ENCODE peak calls at places on chromosome 15, in seven cellular contexts. One of them, this sample, is unnamed.

GRCh38 chr15:41546846-41547786 is 3.1 kb upstream of the RPAP1 start:
- DNase-seq in activated T-cell treated with anti-CD3 and anti-CD28 coated beads, Interleukin-2, amount 50 U/mL, for 48 hours: no peak
- DNase-seq in hippocampal formation: no peak
- DNase-seq in activated effector memory CD4-positive, alpha-beta T cell treated with Interleukin-2 at 50 U/mL for 16 hours: no peak
- DNase-seq in HT1080: peak; percentile 78
- DNase-seq in KBM-7: no peak
- DNase-seq in GM23248: peak; percentile 85
- DNase-seq in this sample: no peak

GRCh38 chr15:38991126-38991525 is 426.5 kb upstream of the RASGRP1 start:
- DNase-seq in HT1080: peak; percentile 39
- DNase-seq in KBM-7: peak; percentile 14
- DNase-seq in activated T-cell treated with anti-CD3 and anti-CD28 coated beads, Interleukin-2, amount 50 U/mL, for 48 hours: no peak
- DNase-seq in activated effector memory CD4-positive, alpha-beta T cell treated with Interleukin-2 at 50 U/mL for 16 hours: no peak
- DNase-seq in GM23248: peak; percentile 64
- DNase-seq in hippocampal formation: no peak
- DNase-seq in this sample: peak; percentile 56

GRCh38 chr15:66294932-66295235 is 1.5 kb downstream of the DIS3L start:
- DNase-seq in activated T-cell treated with anti-CD3 and anti-CD28 coated beads, Interleukin-2, amount 50 U/mL, for 48 hours: no peak
- DNase-seq in GM23248: peak; percentile 60
- DNase-seq in KBM-7: peak; percentile 30
- DNase-seq in HT1080: no peak
- DNase-seq in activated effector memory CD4-positive, alpha-beta T cell treated with Interleukin-2 at 50 U/mL for 16 hours: no peak
- DNase-seq in hippocampal formation: no peak
- DNase-seq in this sample: no peak

GRCh38 chr15:40266828-40267304 is 16.0 kb downstream of the ANKRD63 start:
- DNase-seq in HT1080: peak; percentile 99
- DNase-seq in activated T-cell treated with anti-CD3 and anti-CD28 coated beads, Interleukin-2, amount 50 U/mL, for 48 hours: no peak
- DNase-seq in activated effector memory CD4-positive, alpha-beta T cell treated with Interleukin-2 at 50 U/mL for 16 hours: no peak
- DNase-seq in KBM-7: no peak
- DNase-seq in GM23248: peak; percentile 93
- DNase-seq in hippocampal formation: no peak
- DNase-seq in this sample: no peak

GRCh38 chr15:39801641-39802309 is 19.1 kb upstream of the FSIP1 start:
- DNase-seq in hippocampal formation: no peak
- DNase-seq in activated T-cell treated with anti-CD3 and anti-CD28 coated beads, Interleukin-2, amount 50 U/mL, for 48 hours: no peak
- DNase-seq in activated effector memory CD4-positive, alpha-beta T cell treated with Interleukin-2 at 50 U/mL for 16 hours: no peak
- DNase-seq in KBM-7: peak; percentile 36
- DNase-seq in GM23248: peak; percentile 55
- DNase-seq in HT1080: no peak
- DNase-seq in this sample: no peak

GRCh38 chr15:60674704-60675405 is 195.9 kb upstream of the ICE2 start:
- DNase-seq in hippocampal formation: no peak
- DNase-seq in HT1080: no peak
- DNase-seq in activated effector memory CD4-positive, alpha-beta T cell treated with Interleukin-2 at 50 U/mL for 16 hours: no peak
- DNase-seq in activated T-cell treated with anti-CD3 and anti-CD28 coated beads, Interleukin-2, amount 50 U/mL, for 48 hours: no peak
- DNase-seq in GM23248: peak; percentile 54
- DNase-seq in KBM-7: no peak
- DNase-seq in this sample: no peak

GRCh38 chr15:66961407-66961884 is 104.0 kb upstream of the SMAD3 start:
- DNase-seq in hippocampal formation: no peak
- DNase-seq in KBM-7: no peak
- DNase-seq in HT1080: no peak
- DNase-seq in GM23248: peak; percentile 44
- DNase-seq in activated T-cell treated with anti-CD3 and anti-CD28 coated beads, Interleukin-2, amount 50 U/mL, for 48 hours: no peak
- DNase-seq in activated effector memory CD4-positive, alpha-beta T cell treated with Interleukin-2 at 50 U/mL for 16 hours: no peak
- DNase-seq in this sample: no peak

GRCh38 chr15:92120082-92120481 is 266.6 kb downstream of the SLCO3A1 start:
- DNase-seq in GM23248: peak; percentile 24
- DNase-seq in HT1080: no peak
- DNase-seq in activated T-cell treated with anti-CD3 and anti-CD28 coated beads, Interleukin-2, amount 50 U/mL, for 48 hours: no peak
- DNase-seq in activated effector memory CD4-positive, alpha-beta T cell treated with Interleukin-2 at 50 U/mL for 16 hours: no peak
- DNase-seq in hippocampal formation: no peak
- DNase-seq in KBM-7: no peak
- DNase-seq in this sample: no peak

GRCh38 chr15:40058476-40059140 is 19.6 kb upstream of the SRP14 start:
- DNase-seq in HT1080: peak; percentile 42
- DNase-seq in KBM-7: no peak
- DNase-seq in hippocampal formation: no peak
- DNase-seq in activated T-cell treated with anti-CD3 and anti-CD28 coated beads, Interleukin-2, amount 50 U/mL, for 48 hours: peak; percentile 42
- DNase-seq in GM23248: peak; percentile 63
- DNase-seq in activated effector memory CD4-positive, alpha-beta T cell treated with Interleukin-2 at 50 U/mL for 16 hours: no peak
- DNase-seq in this sample: no peak

GRCh38 chr15:56286213-56286612 is 42.5 kb upstream of the RFX7 start:
- DNase-seq in KBM-7: peak; percentile 39
- DNase-seq in GM23248: no peak
- DNase-seq in hippocampal formation: no peak
- DNase-seq in activated T-cell treated with anti-CD3 and anti-CD28 coated beads, Interleukin-2, amount 50 U/mL, for 48 hours: no peak
- DNase-seq in activated effector memory CD4-positive, alpha-beta T cell treated with Interleukin-2 at 50 U/mL for 16 hours: no peak
- DNase-seq in HT1080: no peak
- DNase-seq in this sample: no peak

GRCh38 chr15:91407237-91407889 is 307.3 kb downstream of the SV2B start:
- DNase-seq in activated effector memory CD4-positive, alpha-beta T cell treated with Interleukin-2 at 50 U/mL for 16 hours: peak; percentile 7
- DNase-seq in GM23248: peak; percentile 12
- DNase-seq in KBM-7: no peak
- DNase-seq in HT1080: peak; percentile 85
- DNase-seq in hippocampal formation: no peak
- DNase-seq in activated T-cell treated with anti-CD3 and anti-CD28 coated beads, Interleukin-2, amount 50 U/mL, for 48 hours: no peak
- DNase-seq in this sample: peak; percentile 8

GRCh38 chr15:71807691-71808091 is 2.7 kb upstream of the NR2E3 start:
- DNase-seq in activated T-cell treated with anti-CD3 and anti-CD28 coated beads, Interleukin-2, amount 50 U/mL, for 48 hours: no peak
- DNase-seq in KBM-7: no peak
- DNase-seq in hippocampal formation: no peak
- DNase-seq in GM23248: peak; percentile 47
- DNase-seq in HT1080: no peak
- DNase-seq in activated effector memory CD4-positive, alpha-beta T cell treated with Interleukin-2 at 50 U/mL for 16 hours: no peak
- DNase-seq in this sample: no peak

GRCh38 chr15:35686347-35686746 is 140.4 kb upstream of the DPH6 start:
- DNase-seq in activated effector memory CD4-positive, alpha-beta T cell treated with Interleukin-2 at 50 U/mL for 16 hours: no peak
- DNase-seq in activated T-cell treated with anti-CD3 and anti-CD28 coated beads, Interleukin-2, amount 50 U/mL, for 48 hours: no peak
- DNase-seq in hippocampal formation: no peak
- DNase-seq in HT1080: no peak
- DNase-seq in GM23248: no peak
- DNase-seq in KBM-7: no peak
- DNase-seq in this sample: no peak